ENCODE peak calls at places on chromosome 20, in six cellular contexts. D, S, M, J, W and Z are unnamed samples.

GRCh38 chr20:32987044-32987825 is 17.0 kb downstream of the SUN5 start:
- DNase-seq in S (no peak), W (no peak), M (no peak), J (no peak), D (no peak), Z (no peak)

GRCh38 chr20:51132286-51132810 is 109.4 kb upstream of the KCNG1 start:
- DNase-seq in J (no peak), S (no peak), M (no peak), D (no peak), W (no peak), Z (no peak)

GRCh38 chr20:3209023-3209945 is at the start of gene ITPA:
- DNase-seq in M (peak), S (peak), W (peak), J (peak), D (peak), Z (peak)

GRCh38 chr20:10093087-10093591 is 58.4 kb downstream of the ANKEF1 start:
- DNase-seq in M (no peak), D (no peak), W (no peak), S (no peak), J (no peak), Z (peak)

GRCh38 chr20:63441777-63442493 is 30.5 kb downstream of the KCNQ2 start:
- DNase-seq in W (peak), M (peak), D (peak), S (peak), J (no peak), Z (peak)

GRCh38 chr20:58137651-58138265 is 90.7 kb downstream of the ANKRD60 start:
- DNase-seq in J (peak), D (no peak), W (no peak), S (no peak), M (no peak), Z (no peak)

GRCh38 chr20:13302647-13303425 is 81.8 kb downstream of the ISM1 start:
- DNase-seq in S (peak), W (peak), M (peak), D (peak), J (peak), Z (peak)

GRCh38 chr20:34074101-34074760 is 37.8 kb downstream of the EIF2S2 start:
- DNase-seq in M (no peak), W (no peak), J (no peak), S (no peak), D (no peak), Z (no peak)

GRCh38 chr20:63657937-63658748 is at the start of gene RTEL1:
- DNase-seq in D (peak), M (peak), S (peak), J (peak), W (peak), Z (peak)

GRCh38 chr20:408843-409696 is 971 bp downstream of the RBCK1 start:
- DNase-seq in W (no peak), S (peak), D (no peak), M (no peak), J (no peak), Z (no peak)

GRCh38 chr20:17614812-17615644 is 45.2 kb downstream of the DSTN start:
- DNase-seq in W (no peak), D (no peak), J (no peak), S (no peak), M (no peak), Z (peak)

GRCh38 chr20:36645998-36646397 is at the start of gene SLA2:
- DNase-seq in J (no peak), M (peak), D (no peak), W (no peak), S (peak), Z (no peak)

GRCh38 chr20:34541917-34542316 is 16.6 kb upstream of the MAP1LC3A start:
- DNase-seq in W (no peak), S (no peak), J (no peak), D (no peak), M (no peak), Z (no peak)

GRCh38 chr20:64146301-64146935 is 17.8 kb upstream of the MYT1 start:
- DNase-seq in J (peak), M (no peak), D (no peak), S (no peak), W (no peak), Z (no peak)